ENCODE peak calls at places on chromosome 20, in seven cellular contexts. One of them, this sample, is unnamed.

GRCh38 chr20:19314619-19315018 is 102.2 kb downstream of the SLC24A3 start:
- DNase-seq in GM12878: no peak
- DNase-seq in NT2/D1: no peak
- DNase-seq in SK-N-SH: no peak
- DNase-seq in K562: no peak
- DNase-seq in HepG2: no peak
- DNase-seq in HCT116: no peak
- DNase-seq in this sample: no peak

GRCh38 chr20:58228484-58229197 is at the start of gene ANKRD60:
- DNase-seq in HCT116: no peak
- DNase-seq in K562: peak; percentile 50
- DNase-seq in NT2/D1: no peak
- DNase-seq in HepG2: no peak
- DNase-seq in GM12878: no peak
- DNase-seq in SK-N-SH: peak; percentile 92
- DNase-seq in this sample: peak; percentile 82

GRCh38 chr20:2379511-2380229 is 1.0 kb upstream of the TGM6 start:
- DNase-seq in SK-N-SH: no peak
- DNase-seq in HepG2: no peak
- DNase-seq in K562: no peak
- DNase-seq in GM12878: no peak
- DNase-seq in HCT116: no peak
- DNase-seq in NT2/D1: peak; percentile 69
- DNase-seq in this sample: no peak

GRCh38 chr20:33108641-33109040 is 29.2 kb downstream of the BPIFB4 start:
- DNase-seq in K562: no peak
- DNase-seq in HepG2: no peak
- DNase-seq in GM12878: no peak
- DNase-seq in HCT116: no peak
- DNase-seq in NT2/D1: no peak
- DNase-seq in SK-N-SH: no peak
- DNase-seq in this sample: no peak

GRCh38 chr20:53660078-53660909 is 66.7 kb upstream of the ZNF217 start:
- DNase-seq in K562: no peak
- DNase-seq in HCT116: no peak
- DNase-seq in SK-N-SH: no peak
- DNase-seq in HepG2: no peak
- DNase-seq in GM12878: no peak
- DNase-seq in NT2/D1: no peak
- DNase-seq in this sample: no peak

GRCh38 chr20:50844430-50845100 is 49.7 kb downstream of the BCAS4 start:
- DNase-seq in NT2/D1: no peak
- DNase-seq in GM12878: peak; percentile 83
- DNase-seq in K562: peak; percentile 46
- DNase-seq in SK-N-SH: no peak
- DNase-seq in HCT116: peak; percentile 67
- DNase-seq in HepG2: peak; percentile 25
- DNase-seq in this sample: no peak

GRCh38 chr20:3843490-3843889 is 3.1 kb upstream of the MAVS start:
- DNase-seq in HepG2: peak; percentile 69
- DNase-seq in HCT116: peak; percentile 43
- DNase-seq in GM12878: no peak
- DNase-seq in NT2/D1: no peak
- DNase-seq in K562: peak; percentile 89
- DNase-seq in SK-N-SH: no peak
- DNase-seq in this sample: no peak

GRCh38 chr20:54173653-54174451 is at the start of gene CYP24A1:
- DNase-seq in HepG2: peak; percentile 80
- DNase-seq in SK-N-SH: peak; percentile 52
- DNase-seq in K562: no peak
- DNase-seq in HCT116: no peak
- DNase-seq in NT2/D1: peak; percentile 13
- DNase-seq in GM12878: no peak
- DNase-seq in this sample: no peak

GRCh38 chr20:400451-401275 is 7.4 kb upstream of the RBCK1 start:
- DNase-seq in NT2/D1: no peak
- DNase-seq in SK-N-SH: peak; percentile 53
- DNase-seq in HCT116: no peak
- DNase-seq in HepG2: no peak
- DNase-seq in GM12878: no peak
- DNase-seq in K562: peak; percentile 47
- DNase-seq in this sample: no peak
- TF ChIP-seq YY1 in NT2/D1: no peak
- TF ChIP-seq YY1 in SK-N-SH: no peak
- TF ChIP-seq YY1 in HCT116: no peak
- TF ChIP-seq YY1 in HepG2: no peak
- TF ChIP-seq YY1 in GM12878: no peak
- TF ChIP-seq YY1 in K562: no peak
- TF ChIP-seq YY1 in this sample: no peak

GRCh38 chr20:47878601-47879004 is 93.3 kb upstream of the SULF2 start:
- DNase-seq in NT2/D1: no peak
- DNase-seq in SK-N-SH: no peak
- DNase-seq in HCT116: no peak
- DNase-seq in HepG2: no peak
- DNase-seq in GM12878: no peak
- DNase-seq in K562: no peak
- DNase-seq in this sample: no peak
- TF ChIP-seq YY1 in NT2/D1: no peak
- TF ChIP-seq YY1 in SK-N-SH: no peak
- TF ChIP-seq YY1 in HCT116: no peak
- TF ChIP-seq YY1 in HepG2: no peak
- TF ChIP-seq YY1 in GM12878: no peak
- TF ChIP-seq YY1 in K562: no peak
- TF ChIP-seq YY1 in this sample: no peak

GRCh38 chr20:22575087-22575721 is 9.2 kb downstream of the FOXA2 start:
- DNase-seq in SK-N-SH: no peak
- DNase-seq in HCT116: no peak
- DNase-seq in NT2/D1: no peak
- DNase-seq in GM12878: no peak
- DNase-seq in K562: no peak
- DNase-seq in HepG2: peak; percentile 23
- DNase-seq in this sample: peak; percentile 50
- TF ChIP-seq YY1 in SK-N-SH: no peak
- TF ChIP-seq YY1 in HCT116: no peak
- TF ChIP-seq YY1 in NT2/D1: no peak
- TF ChIP-seq YY1 in GM12878: no peak
- TF ChIP-seq YY1 in K562: no peak
- TF ChIP-seq YY1 in HepG2: no peak
- TF ChIP-seq YY1 in this sample: no peak

DNA sequence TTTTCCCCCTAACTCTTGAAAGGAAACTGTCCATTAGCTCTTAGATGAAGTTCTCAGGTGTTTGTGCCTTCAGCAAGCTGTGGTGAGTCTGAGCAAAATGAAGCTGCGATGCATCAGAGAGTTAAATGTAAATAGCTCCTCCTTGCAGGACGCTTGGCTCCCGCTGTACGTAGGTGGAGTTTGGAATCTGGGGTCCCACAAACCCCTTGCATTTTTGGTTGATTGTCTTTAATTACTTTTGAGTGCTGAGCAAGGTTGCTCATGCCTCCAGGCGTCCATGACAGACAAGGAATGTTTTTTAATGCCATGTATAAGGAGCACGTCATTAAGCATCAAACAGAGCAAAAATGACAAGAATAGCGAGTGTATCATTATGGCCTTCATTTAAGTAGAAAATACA is 300.5 kb downstream of the TFAP2C start:
- DNase-seq in HCT116: no peak
- DNase-seq in SK-N-SH: no peak
- DNase-seq in HepG2: no peak
- DNase-seq in GM12878: no peak
- DNase-seq in NT2/D1: no peak
- DNase-seq in K562: no peak
- DNase-seq in this sample: peak; percentile 23
- TF ChIP-seq YY1 in HCT116: no peak
- TF ChIP-seq YY1 in SK-N-SH: no peak
- TF ChIP-seq YY1 in HepG2: no peak
- TF ChIP-seq YY1 in GM12878: no peak
- TF ChIP-seq YY1 in NT2/D1: no peak
- TF ChIP-seq YY1 in K562: no peak
- TF ChIP-seq YY1 in this sample: no peak

GRCh38 chr20:93641-94040 is 6.2 kb downstream of the DEFB125 start:
- DNase-seq in K562: no peak
- DNase-seq in NT2/D1: no peak
- DNase-seq in GM12878: no peak
- DNase-seq in HepG2: no peak
- DNase-seq in HCT116: no peak
- DNase-seq in SK-N-SH: no peak
- DNase-seq in this sample: no peak
- TF ChIP-seq YY1 in K562: no peak
- TF ChIP-seq YY1 in NT2/D1: no peak
- TF ChIP-seq YY1 in GM12878: no peak
- TF ChIP-seq YY1 in HepG2: no peak
- TF ChIP-seq YY1 in HCT116: no peak
- TF ChIP-seq YY1 in SK-N-SH: no peak
- TF ChIP-seq YY1 in this sample: no peak

GRCh38 chr20:56841346-56841908 is 212.3 kb downstream of the TFAP2C start:
- DNase-seq in K562: no peak
- DNase-seq in HCT116: no peak
- DNase-seq in HepG2: no peak
- DNase-seq in SK-N-SH: no peak
- DNase-seq in NT2/D1: no peak
- DNase-seq in GM12878: no peak
- DNase-seq in this sample: no peak
- TF ChIP-seq YY1 in K562: no peak
- TF ChIP-seq YY1 in HCT116: no peak
- TF ChIP-seq YY1 in HepG2: no peak
- TF ChIP-seq YY1 in SK-N-SH: no peak
- TF ChIP-seq YY1 in NT2/D1: no peak
- TF ChIP-seq YY1 in GM12878: no peak
- TF ChIP-seq YY1 in this sample: no peak

GRCh38 chr20:9407805-9408421 is 106.5 kb upstream of the LAMP5 start:
- DNase-seq in GM12878: peak; percentile 53
- DNase-seq in SK-N-SH: peak; percentile 57
- DNase-seq in HCT116: peak; percentile 54
- DNase-seq in K562: peak; percentile 39
- DNase-seq in NT2/D1: peak; percentile 76
- DNase-seq in HepG2: peak; percentile 65
- DNase-seq in this sample: peak; percentile 81
- TF ChIP-seq YY1 in GM12878: no peak
- TF ChIP-seq YY1 in SK-N-SH: no peak
- TF ChIP-seq YY1 in HCT116: no peak
- TF ChIP-seq YY1 in K562: no peak
- TF ChIP-seq YY1 in NT2/D1: no peak
- TF ChIP-seq YY1 in HepG2: no peak
- TF ChIP-seq YY1 in this sample: no peak

GRCh38 chr20:13245250-13245723 is 24.2 kb downstream of the ISM1 start:
- DNase-seq in HCT116: no peak
- DNase-seq in SK-N-SH: no peak
- DNase-seq in HepG2: peak; percentile 97
- DNase-seq in K562: no peak
- DNase-seq in GM12878: no peak
- DNase-seq in NT2/D1: no peak
- DNase-seq in this sample: no peak

GRCh38 chr20:13249118-13249859 is 28.2 kb downstream of the ISM1 start:
- DNase-seq in SK-N-SH: no peak
- DNase-seq in NT2/D1: no peak
- DNase-seq in HepG2: no peak
- DNase-seq in HCT116: no peak
- DNase-seq in GM12878: no peak
- DNase-seq in K562: no peak
- DNase-seq in this sample: no peak

GRCh38 chr20:13238001-13238653 is 17.1 kb downstream of the ISM1 start:
- DNase-seq in HCT116: no peak
- DNase-seq in SK-N-SH: no peak
- DNase-seq in GM12878: no peak
- DNase-seq in HepG2: no peak
- DNase-seq in NT2/D1: no peak
- DNase-seq in K562: no peak
- DNase-seq in this sample: no peak

GRCh38 chr20:13243826-13244376 is 22.8 kb downstream of the ISM1 start:
- DNase-seq in GM12878: no peak
- DNase-seq in HCT116: no peak
- DNase-seq in SK-N-SH: no peak
- DNase-seq in NT2/D1: no peak
- DNase-seq in K562: no peak
- DNase-seq in HepG2: peak; percentile 100
- DNase-seq in this sample: no peak
- TF ChIP-seq YY1 in GM12878: no peak
- TF ChIP-seq YY1 in HCT116: no peak
- TF ChIP-seq YY1 in SK-N-SH: no peak
- TF ChIP-seq YY1 in NT2/D1: no peak
- TF ChIP-seq YY1 in K562: no peak
- TF ChIP-seq YY1 in HepG2: peak; percentile 53
- TF ChIP-seq YY1 in this sample: no peak

DNA sequence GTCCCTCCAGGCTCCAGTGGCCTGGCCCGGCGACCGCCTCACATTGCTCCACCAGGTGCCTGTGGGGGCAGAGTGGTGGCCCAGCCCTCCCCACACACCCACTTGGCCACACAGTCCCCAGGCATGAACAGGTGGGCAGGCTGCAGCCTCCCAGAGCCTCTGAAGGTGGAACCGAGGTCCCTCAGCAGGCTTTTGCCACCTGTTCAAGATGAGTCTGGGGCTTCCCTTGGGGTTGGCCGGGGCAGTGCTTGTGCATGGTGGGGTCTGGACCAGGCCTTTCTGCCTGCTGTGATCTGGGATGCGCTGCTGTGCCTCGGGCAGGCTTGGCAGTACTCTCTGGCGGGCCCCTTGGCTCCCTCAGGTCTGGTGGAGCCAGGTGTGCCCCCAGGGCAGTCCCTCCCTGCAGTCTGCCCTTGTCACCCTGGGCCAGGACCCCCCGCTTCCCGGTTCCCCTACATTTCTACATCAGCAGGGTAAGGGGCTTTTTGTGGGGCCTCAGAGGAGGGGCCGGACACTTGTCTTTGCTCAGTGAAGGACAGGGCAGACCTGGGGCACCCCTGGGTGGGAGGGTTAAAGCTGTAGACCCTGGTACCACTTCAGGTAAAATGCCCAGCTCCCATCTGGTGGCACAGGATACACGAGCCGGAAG is 2.7 kb upstream of the COL9A3 start:
- DNase-seq in K562: no peak
- DNase-seq in HCT116: no peak
- DNase-seq in GM12878: no peak
- DNase-seq in NT2/D1: no peak
- DNase-seq in HepG2: no peak
- DNase-seq in SK-N-SH: no peak
- DNase-seq in this sample: no peak
- TF ChIP-seq YY1 in K562: no peak
- TF ChIP-seq YY1 in HCT116: no peak
- TF ChIP-seq YY1 in GM12878: no peak
- TF ChIP-seq YY1 in NT2/D1: no peak
- TF ChIP-seq YY1 in HepG2: no peak
- TF ChIP-seq YY1 in SK-N-SH: no peak
- TF ChIP-seq YY1 in this sample: no peak

This sample was measured in H1.